ENCODE peak calls at places on chromosome 4, in five cellular contexts. O is NCI-H2081; Y is activated T-cell treated with anti-CD3 and anti-CD28 coated beads, Interleukin-2, amount 50 U/mL, for 72 hours; D is WTC11; K is AG10803. P is an unnamed sample.

GRCh38 chr4:84968936-84969335 is 2.4 kb upstream of the WDFY3 start:
- DNase-seq in O (no peak), Y (no peak), K (no peak), D (no peak), P (no peak)

GRCh38 chr4:24067781-24068193 is 177.9 kb upstream of the PPARGC1A start:
- DNase-seq in K (peak), D (no peak), Y (no peak), O (no peak), P (no peak)

GRCh38 chr4:137359691-137360315 is 172.5 kb downstream of the PCDH18 start:
- DNase-seq in K (peak), Y (no peak), O (no peak), D (no peak), P (no peak)

GRCh38 chr4:168304744-168305459 is 13.7 kb downstream of the DDX60 start:
- DNase-seq in O (peak), Y (no peak), D (no peak), K (peak), P (no peak)

GRCh38 chr4:52477191-52477590 is 181.9 kb downstream of the USP46 start:
- DNase-seq in D (no peak), O (no peak), K (no peak), Y (no peak), P (no peak)

GRCh38 chr4:15031993-15032660 is 29.8 kb downstream of the CPEB2 start:
- DNase-seq in D (no peak), K (peak), Y (no peak), O (no peak), P (no peak)

GRCh38 chr4:128159967-128160366 is 98.9 kb downstream of the LARP1B start:
- DNase-seq in K (peak), Y (no peak), D (no peak), O (no peak), P (no peak)

GRCh38 chr4:14581741-14582140 is 420.5 kb upstream of the CPEB2 start:
- DNase-seq in D (no peak), Y (no peak), O (no peak), K (no peak), P (no peak)

GRCh38 chr4:122766353-122766705 is 33.8 kb downstream of the BBS12 start:
- DNase-seq in Y (no peak), K (no peak), O (no peak), D (no peak), P (no peak)

GRCh38 chr4:108492816-108493595 is 127.4 kb upstream of the RPL34 start:
- DNase-seq in O (no peak), D (peak), Y (peak), K (peak), P (peak)

GRCh38 chr4:77579406-77580076 is 26.1 kb upstream of the CXCL13 start:
- DNase-seq in O (no peak), Y (no peak), D (no peak), K (peak), P (no peak)

GRCh38 chr4:22478426-22478825 is 37.4 kb downstream of the ADGRA3 start:
- DNase-seq in D (no peak), K (no peak), O (no peak), Y (no peak), P (no peak)

GRCh38 chr4:60814549-60814948 is 385.6 kb upstream of the ADGRL3 start:
- DNase-seq in K (no peak), O (no peak), D (no peak), Y (no peak), P (no peak)